ENCODE peak calls at places on chromosomes 16 and 17, in six cellular contexts. One of them, this sample, is unnamed.

GRCh38 chr17:40952675-40953074 is 14.1 kb downstream of the KRT39 start:
- DNase-seq in upper lobe of right lung: no peak
- DNase-seq in cardiac muscle cell: peak; percentile 17
- DNase-seq in lower lobe of right lung: no peak
- DNase-seq in fibroblast of lung: peak; percentile 40
- DNase-seq in neural progenitor cell: no peak
- DNase-seq in this sample: no peak

GRCh38 chr17:33277436-33278100 is 15.5 kb downstream of the ASIC2 start:
- DNase-seq in upper lobe of right lung: no peak
- DNase-seq in fibroblast of lung: no peak
- DNase-seq in cardiac muscle cell: no peak
- DNase-seq in lower lobe of right lung: no peak
- DNase-seq in neural progenitor cell: peak; percentile 72
- DNase-seq in this sample: no peak

GRCh38 chr17:57517519-57518342 is 227.4 kb downstream of the CCDC182 start:
- DNase-seq in lower lobe of right lung: no peak
- DNase-seq in fibroblast of lung: no peak
- DNase-seq in neural progenitor cell: no peak
- DNase-seq in upper lobe of right lung: no peak
- DNase-seq in cardiac muscle cell: no peak
- DNase-seq in this sample: no peak

GRCh38 chr17:43572368-43572980 is 26.3 kb upstream of the ETV4 start:
- DNase-seq in cardiac muscle cell: no peak
- DNase-seq in fibroblast of lung: no peak
- DNase-seq in upper lobe of right lung: no peak
- DNase-seq in lower lobe of right lung: no peak
- DNase-seq in neural progenitor cell: no peak
- DNase-seq in this sample: no peak

GRCh38 chr17:6574689-6575595 is 18.6 kb upstream of the PITPNM3 start:
- DNase-seq in neural progenitor cell: peak; percentile 25
- DNase-seq in fibroblast of lung: peak; percentile 35
- DNase-seq in lower lobe of right lung: peak; percentile 78
- DNase-seq in upper lobe of right lung: peak; percentile 77
- DNase-seq in cardiac muscle cell: peak; percentile 76
- DNase-seq in this sample: no peak

GRCh38 chr17:63390090-63390489 is 56.0 kb downstream of the CYB561 start:
- DNase-seq in fibroblast of lung: no peak
- DNase-seq in neural progenitor cell: no peak
- DNase-seq in lower lobe of right lung: no peak
- DNase-seq in upper lobe of right lung: no peak
- DNase-seq in cardiac muscle cell: no peak
- DNase-seq in this sample: no peak

GRCh38 chr16:8721693-8722348 is 47.4 kb downstream of the ABAT start:
- DNase-seq in upper lobe of right lung: no peak
- DNase-seq in cardiac muscle cell: no peak
- DNase-seq in lower lobe of right lung: no peak
- DNase-seq in neural progenitor cell: peak; percentile 27
- DNase-seq in fibroblast of lung: no peak
- DNase-seq in this sample: no peak

GRCh38 chr16:49120631-49121030 is 161.0 kb downstream of the CBLN1 start:
- DNase-seq in upper lobe of right lung: no peak
- DNase-seq in fibroblast of lung: no peak
- DNase-seq in lower lobe of right lung: no peak
- DNase-seq in neural progenitor cell: no peak
- DNase-seq in cardiac muscle cell: no peak
- DNase-seq in this sample: no peak

GRCh38 chr17:79323556-79323955 is 248.9 kb downstream of the ENGASE start:
- DNase-seq in lower lobe of right lung: no peak
- DNase-seq in fibroblast of lung: no peak
- DNase-seq in upper lobe of right lung: no peak
- DNase-seq in neural progenitor cell: no peak
- DNase-seq in cardiac muscle cell: no peak
- DNase-seq in this sample: no peak

GRCh38 chr17:50649042-50649908 is 14.6 kb downstream of the ABCC3 start:
- DNase-seq in neural progenitor cell: no peak
- DNase-seq in upper lobe of right lung: no peak
- DNase-seq in fibroblast of lung: peak; percentile 67
- DNase-seq in lower lobe of right lung: no peak
- DNase-seq in cardiac muscle cell: no peak
- DNase-seq in this sample: no peak

GRCh38 chr17:82718986-82719685 is 2.6 kb downstream of the FN3KRP start:
- DNase-seq in upper lobe of right lung: no peak
- DNase-seq in lower lobe of right lung: no peak
- DNase-seq in cardiac muscle cell: no peak
- DNase-seq in neural progenitor cell: no peak
- DNase-seq in fibroblast of lung: no peak
- DNase-seq in this sample: no peak

GRCh38 chr17:6713130-6713917 is at the start of gene SLC13A5:
- DNase-seq in cardiac muscle cell: peak; percentile 41
- DNase-seq in fibroblast of lung: peak; percentile 4
- DNase-seq in neural progenitor cell: peak; percentile 93
- DNase-seq in upper lobe of right lung: no peak
- DNase-seq in lower lobe of right lung: no peak
- DNase-seq in this sample: no peak

GRCh38 chr16:79362312-79362970 is 238.1 kb downstream of the MAF start:
- DNase-seq in lower lobe of right lung: no peak
- DNase-seq in fibroblast of lung: no peak
- DNase-seq in cardiac muscle cell: no peak
- DNase-seq in neural progenitor cell: no peak
- DNase-seq in upper lobe of right lung: no peak
- DNase-seq in this sample: peak; percentile 5

GRCh38 chr17:35865412-35866355 is 3.0 kb downstream of the HEATR9 start:
- DNase-seq in lower lobe of right lung: no peak
- DNase-seq in neural progenitor cell: no peak
- DNase-seq in cardiac muscle cell: peak; percentile 70
- DNase-seq in upper lobe of right lung: no peak
- DNase-seq in fibroblast of lung: peak; percentile 76
- DNase-seq in this sample: no peak

GRCh38 chr16:85052536-85052935 is 24.9 kb downstream of the KIAA0513 start:
- DNase-seq in cardiac muscle cell: no peak
- DNase-seq in neural progenitor cell: no peak
- DNase-seq in fibroblast of lung: peak; percentile 15
- DNase-seq in upper lobe of right lung: no peak
- DNase-seq in lower lobe of right lung: no peak
- DNase-seq in this sample: no peak

GRCh38 chr16:58114827-58115825 is 14.1 kb downstream of the CFAP20 start:
- DNase-seq in lower lobe of right lung: no peak
- DNase-seq in upper lobe of right lung: no peak
- DNase-seq in neural progenitor cell: no peak
- DNase-seq in cardiac muscle cell: peak; percentile 40
- DNase-seq in fibroblast of lung: peak; percentile 49
- DNase-seq in this sample: no peak

GRCh38 chr17:63571632-63572310 is 21.5 kb downstream of the DCAF7 start:
- DNase-seq in lower lobe of right lung: no peak
- DNase-seq in neural progenitor cell: no peak
- DNase-seq in cardiac muscle cell: peak; percentile 60
- DNase-seq in upper lobe of right lung: no peak
- DNase-seq in fibroblast of lung: peak; percentile 85
- DNase-seq in this sample: no peak

GRCh38 chr16:63467513-63467912 is 1431.3 kb upstream of the CDH8 start:
- DNase-seq in cardiac muscle cell: peak; percentile 1
- DNase-seq in neural progenitor cell: no peak
- DNase-seq in fibroblast of lung: no peak
- DNase-seq in upper lobe of right lung: no peak
- DNase-seq in lower lobe of right lung: no peak
- DNase-seq in this sample: no peak

GRCh38 chr17:50120475-50121253 is 9.3 kb downstream of the SAMD14 start:
- DNase-seq in neural progenitor cell: no peak
- DNase-seq in fibroblast of lung: no peak
- DNase-seq in upper lobe of right lung: no peak
- DNase-seq in lower lobe of right lung: no peak
- DNase-seq in cardiac muscle cell: no peak
- DNase-seq in this sample: no peak

GRCh38 chr16:13306153-13306552 is 404.8 kb downstream of the SHISA9 start:
- DNase-seq in fibroblast of lung: no peak
- DNase-seq in upper lobe of right lung: no peak
- DNase-seq in lower lobe of right lung: no peak
- DNase-seq in cardiac muscle cell: no peak
- DNase-seq in neural progenitor cell: no peak
- DNase-seq in this sample: no peak

GRCh38 chr17:78268960-78269892 is 37.8 kb downstream of the TMEM235 start:
- DNase-seq in upper lobe of right lung: peak; percentile 73
- DNase-seq in cardiac muscle cell: peak; percentile 96
- DNase-seq in neural progenitor cell: peak; percentile 43
- DNase-seq in lower lobe of right lung: no peak
- DNase-seq in fibroblast of lung: peak; percentile 56
- DNase-seq in this sample: peak; percentile 70

GRCh38 chr16:27436065-27436464 is 34.1 kb downstream of the IL21R start:
- DNase-seq in cardiac muscle cell: no peak
- DNase-seq in fibroblast of lung: no peak
- DNase-seq in neural progenitor cell: no peak
- DNase-seq in lower lobe of right lung: no peak
- DNase-seq in upper lobe of right lung: peak; percentile 25
- DNase-seq in this sample: peak; percentile 22

GRCh38 chr17:72501404-72502110 is 380.7 kb downstream of the SOX9 start:
- DNase-seq in fibroblast of lung: no peak
- DNase-seq in lower lobe of right lung: peak; percentile 71
- DNase-seq in neural progenitor cell: no peak
- DNase-seq in cardiac muscle cell: no peak
- DNase-seq in upper lobe of right lung: peak; percentile 83
- DNase-seq in this sample: no peak

GRCh38 chr17:17313350-17313991 is 10.3 kb downstream of the NT5M start:
- DNase-seq in upper lobe of right lung: peak; percentile 77
- DNase-seq in lower lobe of right lung: peak; percentile 68
- DNase-seq in cardiac muscle cell: peak; percentile 30
- DNase-seq in fibroblast of lung: no peak
- DNase-seq in neural progenitor cell: peak; percentile 50
- DNase-seq in this sample: no peak
- TF ChIP-seq CTCF in upper lobe of right lung: peak; percentile 53
- TF ChIP-seq CTCF in lower lobe of right lung: peak; percentile 53
- TF ChIP-seq CTCF in cardiac muscle cell: peak; percentile 33
- TF ChIP-seq CTCF in fibroblast of lung: peak; percentile 33
- TF ChIP-seq CTCF in neural progenitor cell: peak; percentile 42
- TF ChIP-seq CTCF in this sample: no peak

GRCh38 chr16:17744903-17745581 is 274.3 kb upstream of the XYLT1 start:
- DNase-seq in lower lobe of right lung: no peak
- DNase-seq in neural progenitor cell: peak; percentile 76
- DNase-seq in cardiac muscle cell: no peak
- DNase-seq in fibroblast of lung: peak; percentile 38
- DNase-seq in upper lobe of right lung: no peak
- DNase-seq in this sample: no peak
- H3K27ac ChIP-seq in lower lobe of right lung: no peak overlapping the region
- H3K27ac ChIP-seq in neural progenitor cell: peak overlapping the region; percentile 66
- H3K27ac ChIP-seq in cardiac muscle cell: no peak overlapping the region
- H3K27ac ChIP-seq in fibroblast of lung: no peak overlapping the region
- H3K27ac ChIP-seq in upper lobe of right lung: no peak overlapping the region
- H3K27ac ChIP-seq in this sample: no peak overlapping the region

GRCh38 chr17:12064395-12064794 is 43.7 kb downstream of the MAP2K4 start:
- DNase-seq in fibroblast of lung: no peak
- DNase-seq in upper lobe of right lung: no peak
- DNase-seq in lower lobe of right lung: no peak
- DNase-seq in neural progenitor cell: no peak
- DNase-seq in cardiac muscle cell: no peak
- DNase-seq in this sample: no peak
- TF ChIP-seq CTCF in fibroblast of lung: no peak
- TF ChIP-seq CTCF in upper lobe of right lung: no peak
- TF ChIP-seq CTCF in lower lobe of right lung: no peak
- TF ChIP-seq CTCF in neural progenitor cell: no peak
- TF ChIP-seq CTCF in cardiac muscle cell: no peak
- TF ChIP-seq CTCF in this sample: no peak

GRCh38 chr16:30775381-30776099 is 11.5 kb downstream of the ZNF629 start:
- DNase-seq in neural progenitor cell: peak; percentile 94
- DNase-seq in cardiac muscle cell: peak; percentile 86
- DNase-seq in fibroblast of lung: peak; percentile 82
- DNase-seq in lower lobe of right lung: peak; percentile 88
- DNase-seq in upper lobe of right lung: peak; percentile 91
- DNase-seq in this sample: peak; percentile 88
- H3K27ac ChIP-seq in neural progenitor cell: peak overlapping the region; percentile 84
- H3K27ac ChIP-seq in cardiac muscle cell: peak overlapping the region; percentile 91
- H3K27ac ChIP-seq in fibroblast of lung: peak overlapping the region; percentile 77
- H3K27ac ChIP-seq in lower lobe of right lung: peak overlapping the region; percentile 88
- H3K27ac ChIP-seq in upper lobe of right lung: peak overlapping the region; percentile 90
- H3K27ac ChIP-seq in this sample: peak overlapping the region; percentile 65